ENCODE peak calls at places on chromosomes 6 and 20, in five cellular contexts. One of them, this sample, is unnamed.

GRCh38 chr6:143559101-143559500 is 47.6 kb upstream of the FUCA2 start:
- DNase-seq in NCI-H1436: no peak
- DNase-seq in effector memory CD8-positive, alpha-beta T cell: no peak
- DNase-seq in CD4-positive, alpha-beta T cell: no peak
- DNase-seq in neural crest cell: no peak
- DNase-seq in this sample: no peak

GRCh38 chr20:4876731-4877130 is 124.6 kb downstream of the SLC23A2 start:
- DNase-seq in NCI-H1436: no peak
- DNase-seq in effector memory CD8-positive, alpha-beta T cell: no peak
- DNase-seq in CD4-positive, alpha-beta T cell: no peak
- DNase-seq in neural crest cell: no peak
- DNase-seq in this sample: no peak

GRCh38 chr20:17854307-17854903 is 114.2 kb downstream of the SNX5 start:
- DNase-seq in NCI-H1436: no peak
- DNase-seq in effector memory CD8-positive, alpha-beta T cell: no peak
- DNase-seq in CD4-positive, alpha-beta T cell: no peak
- DNase-seq in neural crest cell: peak
- DNase-seq in this sample: peak

GRCh38 chr6:40391851-40392595 is 195.1 kb downstream of the LRFN2 start:
- DNase-seq in NCI-H1436: no peak
- DNase-seq in effector memory CD8-positive, alpha-beta T cell: no peak
- DNase-seq in CD4-positive, alpha-beta T cell: no peak
- DNase-seq in neural crest cell: no peak
- DNase-seq in this sample: no peak

GRCh38 chr6:35089935-35090505 is 51.1 kb downstream of the TCP11 start:
- DNase-seq in NCI-H1436: no peak
- DNase-seq in effector memory CD8-positive, alpha-beta T cell: no peak
- DNase-seq in CD4-positive, alpha-beta T cell: no peak
- DNase-seq in neural crest cell: no peak
- DNase-seq in this sample: peak

GRCh38 chr20:51359947-51360346 is 182.6 kb downstream of the NFATC2 start:
- DNase-seq in NCI-H1436: no peak
- DNase-seq in effector memory CD8-positive, alpha-beta T cell: no peak
- DNase-seq in CD4-positive, alpha-beta T cell: no peak
- DNase-seq in neural crest cell: no peak
- DNase-seq in this sample: no peak

GRCh38 chr20:4102381-4102780 is 87.0 kb upstream of the RNF24 start:
- DNase-seq in NCI-H1436: no peak
- DNase-seq in effector memory CD8-positive, alpha-beta T cell: no peak
- DNase-seq in CD4-positive, alpha-beta T cell: no peak
- DNase-seq in neural crest cell: no peak
- DNase-seq in this sample: peak

GRCh38 chr6:101083533-101084172 is 202.5 kb upstream of the ASCC3 start:
- DNase-seq in NCI-H1436: no peak
- DNase-seq in effector memory CD8-positive, alpha-beta T cell: no peak
- DNase-seq in CD4-positive, alpha-beta T cell: no peak
- DNase-seq in neural crest cell: no peak
- DNase-seq in this sample: peak

GRCh38 chr6:98648211-98648914 is 186.0 kb upstream of the POU3F2 start:
- DNase-seq in NCI-H1436: no peak
- DNase-seq in effector memory CD8-positive, alpha-beta T cell: no peak
- DNase-seq in CD4-positive, alpha-beta T cell: no peak
- DNase-seq in neural crest cell: no peak
- DNase-seq in this sample: no peak

GRCh38 chr20:33541074-33541473 is 51.2 kb downstream of the CBFA2T2 start:
- DNase-seq in NCI-H1436: no peak
- DNase-seq in effector memory CD8-positive, alpha-beta T cell: no peak
- DNase-seq in CD4-positive, alpha-beta T cell: no peak
- DNase-seq in neural crest cell: no peak
- DNase-seq in this sample: no peak

GRCh38 chr6:2931970-2932748 is 29.1 kb upstream of the SERPINB9 start:
- DNase-seq in NCI-H1436: peak
- DNase-seq in effector memory CD8-positive, alpha-beta T cell: peak
- DNase-seq in CD4-positive, alpha-beta T cell: peak
- DNase-seq in neural crest cell: peak
- DNase-seq in this sample: peak

GRCh38 chr6:158158748-158159147 is 9.3 kb downstream of the SERAC1 start:
- DNase-seq in NCI-H1436: no peak
- DNase-seq in effector memory CD8-positive, alpha-beta T cell: no peak
- DNase-seq in CD4-positive, alpha-beta T cell: no peak
- DNase-seq in neural crest cell: no peak
- DNase-seq in this sample: no peak

GRCh38 chr20:62755817-62756724 is 40.2 kb upstream of the MRGBP start:
- DNase-seq in NCI-H1436: no peak
- DNase-seq in effector memory CD8-positive, alpha-beta T cell: no peak
- DNase-seq in CD4-positive, alpha-beta T cell: no peak
- DNase-seq in neural crest cell: no peak
- DNase-seq in this sample: peak

GRCh38 chr6:137850816-137851602 is 16.1 kb upstream of the TNFAIP3 start:
- DNase-seq in NCI-H1436: no peak
- DNase-seq in effector memory CD8-positive, alpha-beta T cell: no peak
- DNase-seq in CD4-positive, alpha-beta T cell: no peak
- DNase-seq in neural crest cell: no peak
- DNase-seq in this sample: no peak

GRCh38 chr6:106617857-106618256 is 11.4 kb downstream of the RTN4IP1 start:
- DNase-seq in NCI-H1436: no peak
- DNase-seq in effector memory CD8-positive, alpha-beta T cell: no peak
- DNase-seq in CD4-positive, alpha-beta T cell: no peak
- DNase-seq in neural crest cell: no peak
- DNase-seq in this sample: no peak

GRCh38 chr20:60693513-60694133 is 558.4 kb upstream of the CDH4 start:
- DNase-seq in NCI-H1436: no peak
- DNase-seq in effector memory CD8-positive, alpha-beta T cell: no peak
- DNase-seq in CD4-positive, alpha-beta T cell: no peak
- DNase-seq in neural crest cell: no peak
- DNase-seq in this sample: no peak

GRCh38 chr6:14965340-14966102 is 280.3 kb upstream of the JARID2 start:
- DNase-seq in NCI-H1436: no peak
- DNase-seq in effector memory CD8-positive, alpha-beta T cell: no peak
- DNase-seq in CD4-positive, alpha-beta T cell: no peak
- DNase-seq in neural crest cell: no peak
- DNase-seq in this sample: no peak

GRCh38 chr20:9375221-9375681 is 139.1 kb upstream of the LAMP5 start:
- DNase-seq in NCI-H1436: no peak
- DNase-seq in effector memory CD8-positive, alpha-beta T cell: no peak
- DNase-seq in CD4-positive, alpha-beta T cell: no peak
- DNase-seq in neural crest cell: no peak
- DNase-seq in this sample: no peak

GRCh38 chr20:14406495-14406894 is 69.1 kb upstream of the FLRT3 start:
- DNase-seq in NCI-H1436: no peak
- DNase-seq in effector memory CD8-positive, alpha-beta T cell: no peak
- DNase-seq in CD4-positive, alpha-beta T cell: no peak
- DNase-seq in neural crest cell: no peak
- DNase-seq in this sample: peak

GRCh38 chr20:36852187-36852586 is 23.8 kb upstream of the TLDC2 start:
- DNase-seq in NCI-H1436: no peak
- DNase-seq in effector memory CD8-positive, alpha-beta T cell: no peak
- DNase-seq in CD4-positive, alpha-beta T cell: no peak
- DNase-seq in neural crest cell: no peak
- DNase-seq in this sample: peak

GRCh38 chr6:40634429-40634828 is 47.3 kb upstream of the LRFN2 start:
- DNase-seq in NCI-H1436: peak
- DNase-seq in effector memory CD8-positive, alpha-beta T cell: no peak
- DNase-seq in CD4-positive, alpha-beta T cell: no peak
- DNase-seq in neural crest cell: no peak
- DNase-seq in this sample: no peak

GRCh38 chr20:45501600-45501999 is 13.8 kb downstream of the SPINT3 start:
- DNase-seq in NCI-H1436: no peak
- DNase-seq in effector memory CD8-positive, alpha-beta T cell: no peak
- DNase-seq in CD4-positive, alpha-beta T cell: no peak
- DNase-seq in neural crest cell: no peak
- DNase-seq in this sample: no peak

GRCh38 chr6:22325481-22325880 is 28.6 kb upstream of the PRL start:
- DNase-seq in NCI-H1436: no peak
- DNase-seq in effector memory CD8-positive, alpha-beta T cell: no peak
- DNase-seq in CD4-positive, alpha-beta T cell: no peak
- DNase-seq in neural crest cell: no peak
- DNase-seq in this sample: no peak

GRCh38 chr6:71726121-71726520 is 160.2 kb upstream of the RIMS1 start:
- DNase-seq in NCI-H1436: no peak
- DNase-seq in effector memory CD8-positive, alpha-beta T cell: no peak
- DNase-seq in CD4-positive, alpha-beta T cell: no peak
- DNase-seq in neural crest cell: no peak
- DNase-seq in this sample: no peak

GRCh38 chr6:36692861-36693702 is 4.5 kb upstream of the RAB44 start:
- DNase-seq in NCI-H1436: no peak
- DNase-seq in effector memory CD8-positive, alpha-beta T cell: no peak
- DNase-seq in CD4-positive, alpha-beta T cell: no peak
- DNase-seq in neural crest cell: no peak
- DNase-seq in this sample: peak

GRCh38 chr6:99151634-99152344 is 197.7 kb downstream of the FAXC start:
- DNase-seq in NCI-H1436: peak
- DNase-seq in effector memory CD8-positive, alpha-beta T cell: no peak
- DNase-seq in CD4-positive, alpha-beta T cell: no peak
- DNase-seq in neural crest cell: peak
- DNase-seq in this sample: peak

GRCh38 chr6:96458771-96459170 is 62.8 kb upstream of the UFL1 start:
- DNase-seq in NCI-H1436: no peak
- DNase-seq in effector memory CD8-positive, alpha-beta T cell: no peak
- DNase-seq in CD4-positive, alpha-beta T cell: no peak
- DNase-seq in neural crest cell: no peak
- DNase-seq in this sample: no peak

GRCh38 chr20:57374931-57375651 is 16.1 kb upstream of the RBM38 start:
- DNase-seq in NCI-H1436: no peak
- DNase-seq in effector memory CD8-positive, alpha-beta T cell: no peak
- DNase-seq in CD4-positive, alpha-beta T cell: no peak
- DNase-seq in neural crest cell: no peak
- DNase-seq in this sample: no peak

GRCh38 chr6:87484491-87484890 is 11.7 kb downstream of the SLC35A1 start:
- DNase-seq in NCI-H1436: no peak
- DNase-seq in effector memory CD8-positive, alpha-beta T cell: no peak
- DNase-seq in CD4-positive, alpha-beta T cell: no peak
- DNase-seq in neural crest cell: no peak
- DNase-seq in this sample: no peak

GRCh38 chr6:128803911-128804310 is 79.0 kb upstream of the LAMA2 start:
- DNase-seq in NCI-H1436: no peak
- DNase-seq in effector memory CD8-positive, alpha-beta T cell: no peak
- DNase-seq in CD4-positive, alpha-beta T cell: no peak
- DNase-seq in neural crest cell: no peak
- DNase-seq in this sample: peak

GRCh38 chr6:107618672-107619071 is 128.8 kb downstream of the SOBP start:
- DNase-seq in NCI-H1436: no peak
- DNase-seq in effector memory CD8-positive, alpha-beta T cell: peak
- DNase-seq in CD4-positive, alpha-beta T cell: no peak
- DNase-seq in neural crest cell: no peak
- DNase-seq in this sample: no peak

GRCh38 chr6:96899019-96899418 is 1.3 kb upstream of the NDUFAF4 start:
- DNase-seq in NCI-H1436: peak
- DNase-seq in effector memory CD8-positive, alpha-beta T cell: no peak
- DNase-seq in CD4-positive, alpha-beta T cell: no peak
- DNase-seq in neural crest cell: peak
- DNase-seq in this sample: peak

GRCh38 chr6:37049990-37050853 is 44.8 kb downstream of the FGD2 start:
- DNase-seq in NCI-H1436: no peak
- DNase-seq in effector memory CD8-positive, alpha-beta T cell: peak
- DNase-seq in CD4-positive, alpha-beta T cell: peak
- DNase-seq in neural crest cell: no peak
- DNase-seq in this sample: no peak

GRCh38 chr20:56487216-56487615 is 18.8 kb downstream of the RTF2 start:
- DNase-seq in NCI-H1436: no peak
- DNase-seq in effector memory CD8-positive, alpha-beta T cell: no peak
- DNase-seq in CD4-positive, alpha-beta T cell: no peak
- DNase-seq in neural crest cell: no peak
- DNase-seq in this sample: no peak

GRCh38 chr6:36033935-36034334 is 6.3 kb downstream of the MAPK14 start:
- DNase-seq in NCI-H1436: no peak
- DNase-seq in effector memory CD8-positive, alpha-beta T cell: no peak
- DNase-seq in CD4-positive, alpha-beta T cell: no peak
- DNase-seq in neural crest cell: no peak
- DNase-seq in this sample: no peak

This sample was measured in MG63.